ENCODE peak calls at places on chromosome 9, in ten cellular contexts. X is ovary, G is NB4, Q is sigmoid colon, N is A549, C is tibial nerve, I is prostate gland, P is heart left ventricle, W is transverse colon, B is IMR-90. L is an unnamed sample.

GRCh38 chr9:20640331-20641187 is 18.3 kb upstream of the MLLT3 start:
- DNase-seq in X (peak; percentile 49), G (peak; percentile 60), Q (peak; percentile 68), N (no peak), C (no peak), I (peak; percentile 37), P (peak; percentile 54), W (peak; percentile 80), B (peak; percentile 25), L (no peak)

GRCh38 chr9:27165067-27165466 is 56.0 kb downstream of the TEK start:
- DNase-seq in X (no peak), G (no peak), Q (no peak), N (no peak), C (no peak), I (no peak), P (no peak), W (no peak), B (peak; percentile 21), L (no peak)

GRCh38 chr9:37899041-37899440 is 4.9 kb downstream of the SLC25A51 start:
- DNase-seq in X (no peak), G (no peak), Q (no peak), N (no peak), C (no peak), I (no peak), P (no peak), W (no peak), B (peak; percentile 74), L (no peak)

GRCh38 chr9:135641047-135641446 is 1.7 kb upstream of the GLT6D1 start:
- DNase-seq in X (no peak), G (no peak), Q (no peak), N (no peak), C (no peak), I (no peak), P (no peak), W (no peak), B (no peak), L (no peak)

GRCh38 chr9:99192786-99193465 is 28.8 kb downstream of the ALG2 start:
- DNase-seq in X (no peak), G (peak; percentile 28), Q (no peak), N (peak; percentile 18), C (no peak), I (no peak), P (no peak), W (no peak), B (peak; percentile 24), L (no peak)

GRCh38 chr9:33378121-33378795 is 24.1 kb downstream of the AQP7 start:
- DNase-seq in X (no peak), G (no peak), Q (peak; percentile 50), N (no peak), C (no peak), I (no peak), P (no peak), W (no peak), B (no peak), L (no peak)

GRCh38 chr9:71620806-71621205 is 147.5 kb downstream of the CEMIP2 start:
- DNase-seq in X (no peak), G (no peak), Q (no peak), N (no peak), C (no peak), I (no peak), P (no peak), W (no peak), B (no peak), L (no peak)

GRCh38 chr9:113624721-113625120 is 161.2 kb downstream of the RGS3 start:
- DNase-seq in X (peak; percentile 24), G (no peak), Q (peak; percentile 48), N (no peak), C (no peak), I (no peak), P (no peak), W (no peak), B (peak; percentile 50), L (peak; percentile 61)

GRCh38 chr9:81562221-81563019 is 126.9 kb downstream of the TLE1 start:
- DNase-seq in X (no peak), G (no peak), Q (no peak), N (peak; percentile 51), C (no peak), I (no peak), P (peak; percentile 58), W (no peak), B (peak; percentile 82), L (peak; percentile 58)

GRCh38 chr9:35603986-35604577 is 980 bp upstream of the TESK1 start:
- DNase-seq in X (peak; percentile 100), G (peak; percentile 100), Q (peak; percentile 100), N (peak; percentile 100), C (peak; percentile 99), I (peak; percentile 100), P (peak; percentile 100), W (peak; percentile 100), B (peak; percentile 99), L (peak; percentile 96)
- TF ChIP-seq POLR2A in X (peak; percentile 49), G (peak; percentile 44), Q (peak; percentile 48), N (peak; percentile 84), C (peak; percentile 82), I (peak; percentile 90), P (no peak), W (peak; percentile 63), B (peak; percentile 85), L (peak; percentile 54)

DNA sequence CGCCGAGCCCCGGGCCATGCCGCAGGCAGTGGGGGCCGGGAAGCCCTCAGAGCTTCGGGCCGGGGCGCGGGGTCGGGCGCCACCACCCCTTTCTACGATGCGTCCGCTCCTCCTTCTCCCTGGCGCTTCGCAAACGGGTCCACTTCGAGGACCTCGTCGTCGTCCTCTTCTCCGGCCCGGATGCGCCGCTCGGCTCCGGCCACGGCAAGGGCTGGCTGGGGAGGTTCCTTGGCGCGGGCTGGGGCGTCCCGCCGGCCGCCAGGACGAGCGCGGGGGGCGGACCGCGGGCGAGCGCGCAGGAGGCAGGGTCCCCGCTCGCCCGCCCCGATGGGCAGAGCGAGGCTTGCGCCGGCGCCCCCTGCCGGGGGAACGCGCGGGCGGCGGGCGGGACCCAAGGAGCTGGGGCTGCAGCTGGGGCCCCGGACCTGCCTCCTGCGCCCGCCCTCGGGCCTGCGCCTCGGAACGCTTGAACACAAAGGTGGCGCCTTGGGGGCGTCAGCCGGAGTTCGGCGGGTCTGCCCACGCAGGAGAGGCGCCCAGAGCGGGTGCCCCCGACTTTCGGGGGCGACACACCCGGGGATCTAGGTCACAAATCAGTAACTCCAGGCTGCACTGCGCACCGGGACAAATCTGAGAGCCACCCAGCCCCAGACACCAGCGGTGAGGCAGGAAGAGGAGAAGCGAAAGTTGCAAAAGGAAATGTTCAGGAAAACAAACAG is at the start of gene ROR2:
- DNase-seq in X (peak; percentile 92), G (peak; percentile 88), Q (peak; percentile 89), N (peak; percentile 40), C (no peak), I (peak; percentile 87), P (peak; percentile 42), W (peak; percentile 75), B (peak; percentile 63), L (no peak)
- TF ChIP-seq POLR2A in X (no peak), G (no peak), Q (peak; percentile 31), N (no peak), C (peak; percentile 12), I (peak; percentile 48), P (no peak), W (no peak), B (no peak), L (no peak)

DNA sequence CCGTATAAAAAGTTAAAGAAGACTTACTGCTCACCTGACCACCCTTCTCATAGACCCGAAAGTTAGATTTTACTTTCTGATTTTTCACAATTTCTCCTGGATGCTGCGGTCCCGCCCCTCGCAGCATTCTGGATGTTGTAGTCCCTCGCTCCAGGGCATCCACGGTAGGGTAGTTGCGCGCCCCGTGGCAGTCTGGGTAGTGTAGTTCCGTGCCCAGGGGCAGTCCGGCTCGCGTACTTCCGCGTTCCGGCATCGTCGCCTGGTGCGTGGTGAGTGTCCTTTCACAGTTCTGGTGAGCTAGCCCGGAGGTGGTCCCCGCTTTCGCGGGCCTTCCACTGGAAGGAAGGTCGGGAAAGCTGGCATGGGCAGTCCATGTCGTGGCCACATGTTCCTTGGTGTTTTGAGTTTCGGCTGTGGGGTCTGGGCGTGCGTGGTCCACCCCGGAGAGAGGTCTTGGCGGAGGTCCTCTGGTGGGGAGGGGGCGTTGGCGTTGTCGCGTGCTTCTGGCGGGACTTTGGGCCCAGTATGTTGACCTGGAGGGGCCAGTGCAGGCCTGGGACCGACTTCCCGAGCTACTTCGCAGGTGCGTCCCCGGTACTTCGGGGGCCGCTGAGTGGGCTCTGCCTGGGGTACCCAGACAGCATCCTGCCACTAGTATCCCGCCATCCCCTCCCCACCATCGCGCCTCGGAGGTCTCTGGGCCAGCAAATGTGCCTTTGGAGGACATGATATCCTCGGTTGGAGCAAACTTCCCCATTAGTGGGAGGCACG is at the start of gene ZNF169:
- DNase-seq in X (peak; percentile 92), G (peak; percentile 89), Q (peak; percentile 96), N (peak; percentile 87), C (peak; percentile 78), I (peak; percentile 88), P (peak; percentile 93), W (peak; percentile 94), B (peak; percentile 82), L (peak; percentile 99)
- TF ChIP-seq POLR2A in X (peak; percentile 34), G (peak; percentile 72), Q (peak; percentile 25), N (peak; percentile 83), C (peak; percentile 19), I (no peak), P (no peak), W (peak; percentile 65), B (peak; percentile 57), L (peak; percentile 87)

GRCh38 chr9:121300283-121301119 is 32.5 kb downstream of the GSN start:
- DNase-seq in X (peak; percentile 31), G (no peak), Q (peak; percentile 58), N (no peak), C (peak; percentile 11), I (no peak), P (no peak), W (no peak), B (no peak), L (no peak)
- TF ChIP-seq POLR2A in X (no peak), G (no peak), Q (no peak), N (no peak), C (no peak), I (no peak), P (no peak), W (no peak), B (no peak), L (no peak)

DNA sequence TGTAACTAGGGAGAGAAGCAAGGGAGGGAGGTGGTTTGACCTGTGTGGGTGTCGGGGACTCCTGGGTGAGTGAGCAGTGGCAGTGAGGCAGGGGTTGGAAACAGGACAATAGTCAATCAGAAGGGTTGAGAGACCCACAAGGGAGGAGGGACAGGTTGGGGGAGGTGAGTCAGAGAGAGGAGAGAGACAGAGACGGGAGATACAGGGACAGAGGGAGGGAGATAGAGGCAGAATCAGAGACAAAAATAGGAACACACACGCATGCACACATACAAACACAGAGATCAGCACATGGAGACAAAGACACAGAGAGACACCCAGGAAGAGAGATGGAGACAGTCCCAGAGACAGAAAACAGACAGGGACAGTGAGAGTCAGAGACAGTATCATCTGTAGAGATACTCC is 39.3 kb upstream of the PTGS1 start:
- DNase-seq in X (no peak), G (no peak), Q (no peak), N (no peak), C (no peak), I (no peak), P (no peak), W (no peak), B (no peak), L (no peak)
- TF ChIP-seq POLR2A in X (no peak), G (no peak), Q (no peak), N (no peak), C (no peak), I (no peak), P (no peak), W (no peak), B (no peak), L (no peak)

L was measured in H54.